ENCODE peak calls at places on chromosome 9, in seven cellular contexts. C is stomach, L is HepG2, K is prostate gland, S is esophagus muscularis mucosa, M is sigmoid colon, X is spleen. U is an unnamed sample. For H3K4me1, the result is how much of the 10 kb centered on the place peaks cover.

GRCh38 chr9:129597355-129598088 is 23.4 kb downstream of the C9orf50 start:
- DNase-seq in C (peak), L (peak), K (peak), S (no peak), M (peak), X (no peak), U (no peak)

GRCh38 chr9:133595910-133596309 is 13.3 kb downstream of the FAM163B start:
- DNase-seq in C (no peak), L (no peak), K (no peak), S (no peak), M (no peak), X (no peak), U (no peak)

GRCh38 chr9:14303526-14303925 is 10.4 kb downstream of the NFIB start:
- DNase-seq in C (no peak), L (no peak), K (no peak), S (no peak), M (peak), X (no peak), U (no peak)

GRCh38 chr9:95434116-95435073 is 82.4 kb downstream of the PTCH1 start:
- DNase-seq in C (no peak), L (peak), K (no peak), S (no peak), M (no peak), X (no peak), U (no peak)

GRCh38 chr9:33489070-33489469 is 15.3 kb upstream of the NOL6 start:
- DNase-seq in C (no peak), L (no peak), K (no peak), S (peak), M (no peak), X (no peak), U (no peak)

GRCh38 chr9:86778761-86779160 is 168.5 kb downstream of the GAS1 start:
- DNase-seq in C (no peak), L (no peak), K (no peak), S (peak), M (no peak), X (no peak), U (no peak)

GRCh38 chr9:13860019-13860418 is 453.9 kb downstream of the NFIB start:
- DNase-seq in C (no peak), L (no peak), K (no peak), S (no peak), M (no peak), X (no peak), U (no peak)

GRCh38 chr9:127179633-127180401 is 57.4 kb upstream of the ANGPTL2 start:
- DNase-seq in C (peak), L (no peak), K (no peak), S (no peak), M (peak), X (peak), U (no peak)

GRCh38 chr9:121023064-121023463 is 27.0 kb downstream of the C5 start:
- DNase-seq in C (no peak), L (peak), K (no peak), S (no peak), M (no peak), X (no peak), U (no peak)

GRCh38 chr9:135743546-135744332 is 41.8 kb downstream of the KCNT1 start:
- DNase-seq in C (no peak), L (no peak), K (no peak), S (no peak), M (no peak), X (no peak), U (no peak)

GRCh38 chr9:9747787-9748186 is 865.0 kb downstream of the PTPRD start:
- DNase-seq in C (no peak), L (no peak), K (no peak), S (no peak), M (no peak), X (no peak), U (no peak)

GRCh38 chr9:6838158-6838557 is 80.4 kb downstream of the KDM4C start:
- DNase-seq in C (no peak), L (no peak), K (no peak), S (no peak), M (no peak), X (no peak), U (no peak)

GRCh38 chr9:92325991-92326500 is 293 bp downstream of the CENPP start:
- DNase-seq in C (no peak), L (no peak), K (no peak), S (no peak), M (no peak), X (no peak), U (no peak)

GRCh38 chr9:16575878-16576245 is 294.6 kb downstream of the BNC2 start:
- DNase-seq in C (no peak), L (no peak), K (no peak), S (no peak), M (no peak), X (no peak), U (no peak)

GRCh38 chr9:124887832-124888231 is 25.9 kb downstream of the ARPC5L start:
- DNase-seq in C (no peak), L (no peak), K (no peak), S (no peak), M (no peak), X (no peak), U (no peak)

GRCh38 chr9:94289691-94290090 is 30.6 kb downstream of the ZNF169 start:
- DNase-seq in C (no peak), L (no peak), K (no peak), S (no peak), M (no peak), X (no peak), U (no peak)

GRCh38 chr9:135415586-135415985 is 64.0 kb upstream of the PPP1R26 start:
- DNase-seq in C (no peak), L (no peak), K (no peak), S (no peak), M (no peak), X (no peak), U (no peak)

GRCh38 chr9:3903906-3904305 is 378.1 kb upstream of the RFX3 start:
- DNase-seq in C (no peak), L (no peak), K (no peak), S (no peak), M (no peak), X (no peak), U (no peak)

GRCh38 chr9:14080940-14081621 is 232.9 kb downstream of the NFIB start:
- DNase-seq in C (no peak), L (no peak), K (no peak), S (no peak), M (no peak), X (no peak), U (no peak)

GRCh38 chr9:35516481-35516880 is 26.6 kb downstream of the RUSC2 start:
- DNase-seq in C (no peak), L (no peak), K (no peak), S (no peak), M (no peak), X (no peak), U (no peak)

GRCh38 chr9:123589666-123590239 is 233.8 kb downstream of the CRB2 start:
- DNase-seq in C (no peak), L (no peak), K (no peak), S (peak), M (no peak), X (no peak), U (no peak)

GRCh38 chr9:116124472-116125040 is 29.0 kb upstream of the PAPPA start:
- DNase-seq in C (no peak), L (no peak), K (no peak), S (no peak), M (no peak), X (no peak), U (no peak)

GRCh38 chr9:98081477-98082219 is 25.1 kb downstream of the NANS start:
- DNase-seq in C (peak), L (peak), K (no peak), S (no peak), M (no peak), X (peak), U (no peak)
- TF ChIP-seq POLR2AphosphoS5 in C (no peak), L (no peak), K (peak), S (no peak), M (no peak), X (peak), U (peak)

GRCh38 chr9:18459958-18460584 is 13.9 kb upstream of the ADAMTSL1 start:
- DNase-seq in C (no peak), L (no peak), K (no peak), S (no peak), M (no peak), X (no peak), U (no peak)
- H3K4me3 ChIP-seq in C (no peak), L (no peak), K (no peak), S (no peak), M (no peak), X (no peak), U (no peak)

GRCh38 chr9:125906893-125907292 is 159.7 kb downstream of the PBX3 start:
- DNase-seq in C (no peak), L (no peak), K (no peak), S (no peak), M (no peak), X (no peak), U (no peak)
- H3K4me1 ChIP-seq in C (under half), L (under half), K (under half), S (under half), M (half or more), X (under half), U (under half)

GRCh38 chr9:37465249-37466036 is at the start of gene ZBTB5:
- DNase-seq in C (peak), L (peak), K (peak), S (peak), M (peak), X (peak), U (peak)

GRCh38 chr9:37468620-37469019 is 3.4 kb upstream of the ZBTB5 start:
- DNase-seq in C (no peak), L (no peak), K (no peak), S (no peak), M (no peak), X (no peak), U (no peak)

GRCh38 chr9:37464006-37464405 is 1.2 kb downstream of the ZBTB5 start:
- DNase-seq in C (no peak), L (no peak), K (no peak), S (no peak), M (no peak), X (no peak), U (no peak)

GRCh38 chr9:37464426-37465248 is 613 bp downstream of the ZBTB5 start:
- DNase-seq in C (peak), L (no peak), K (peak), S (peak), M (peak), X (peak), U (peak)

DNA sequence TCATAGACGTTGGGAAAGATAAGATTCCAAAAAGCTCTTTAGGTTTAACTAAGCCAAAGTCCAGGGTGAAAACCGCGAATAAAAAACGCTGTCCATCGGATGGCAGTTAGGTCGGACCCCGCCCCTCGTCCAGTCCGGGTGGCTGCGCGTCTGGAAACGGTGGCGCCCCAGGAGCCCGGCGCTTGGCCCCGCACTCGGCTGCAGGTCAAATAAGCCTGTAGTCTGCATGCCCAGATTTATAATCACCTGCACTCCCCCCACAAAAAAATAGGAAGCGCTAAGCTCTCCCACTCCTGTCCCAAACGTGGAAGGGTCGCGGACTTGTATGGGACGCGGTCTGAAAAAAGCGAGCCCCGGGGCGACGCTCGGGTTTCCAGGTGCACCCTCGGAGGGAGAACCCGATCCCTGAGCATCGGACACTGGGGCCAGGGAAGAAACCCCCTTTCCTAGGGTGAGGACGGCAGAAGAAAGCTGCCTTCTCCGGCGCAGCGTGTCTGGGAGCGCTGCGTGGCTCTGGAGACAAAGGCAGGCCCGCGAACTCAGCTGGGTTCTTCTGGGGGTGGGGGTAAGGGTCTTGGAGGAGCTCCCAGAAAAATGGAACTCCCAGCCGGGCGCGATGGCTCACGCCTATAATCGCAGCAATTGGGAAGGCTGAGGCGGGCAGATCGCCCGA is 923 bp upstream of the ZBTB5 start:
- DNase-seq in C (peak), L (peak), K (peak), S (no peak), M (peak), X (peak), U (peak)
- TF ChIP-seq POLR2AphosphoS5 in C (no peak), L (no peak), K (no peak), S (peak), M (no peak), X (peak), U (no peak)

U was measured in vagina.